ENCODE peak calls at places on chromosomes 6 and 20, in six cellular contexts. W is WTC11; P is Daoy; S is stimulated activated naive B cell treated with anti-CD40 and anti-IgM and Interleukin-4, amounts not matched to agents 10 μg/mL and 1 μg/mL and 100 μg/mL, for 72 hours; K is activated T-helper 1 cell treated with anti-CD3 and anti-CD28 coated beads, Interleukin-12 subunit alpha, Interleukin-12 subunit beta, Interleukin-2, Interleukin-4 antibody, amounts not matched to agents 30 ng/mL and 10 ng/mL and 1 ng/mL, durations not matched to agents 14 hours and 24 hours and 36 hours; E is stimulated activated naive CD4-positive, alpha-beta T cell. D is an unnamed sample.

GRCh38 chr6:14922306-14922705 is 323.6 kb upstream of the JARID2 start:
- DNase-seq in W (peak), P (peak), S (no peak), K (no peak), E (no peak), D (no peak)

GRCh38 chr6:79510707-79511106 is 26.5 kb downstream of the LCA5 start:
- DNase-seq in W (no peak), P (no peak), S (no peak), K (no peak), E (no peak), D (no peak)

GRCh38 chr20:23659989-23660837 is 22.5 kb upstream of the CST3 start:
- DNase-seq in W (no peak), P (no peak), S (no peak), K (no peak), E (no peak), D (no peak)

GRCh38 chr20:63497946-63498935 is 642 bp downstream of the EEF1A2 start:
- DNase-seq in W (peak), P (peak), S (no peak), K (no peak), E (no peak), D (no peak)

GRCh38 chr6:107811591-107812218 is 12.4 kb downstream of the SCML4 start:
- DNase-seq in W (no peak), P (peak), S (no peak), K (no peak), E (no peak), D (no peak)

GRCh38 chr6:170480045-170480714 is 72.9 kb downstream of the PSMB1 start:
- DNase-seq in W (peak), P (no peak), S (no peak), K (no peak), E (no peak), D (no peak)

GRCh38 chr6:134666174-134666573 is 283.7 kb downstream of the ALDH8A1 start:
- DNase-seq in W (no peak), P (no peak), S (no peak), K (no peak), E (no peak), D (no peak)

GRCh38 chr6:41700577-41701347 is 34.6 kb downstream of the TFEB start:
- DNase-seq in W (peak), P (no peak), S (no peak), K (no peak), E (no peak), D (no peak)

GRCh38 chr20:35592339-35592960 is 23.2 kb upstream of the SPAG4 start:
- DNase-seq in W (no peak), P (no peak), S (no peak), K (no peak), E (no peak), D (peak)

GRCh38 chr6:83199865-83200230 is 6.7 kb downstream of the RWDD2A start:
- DNase-seq in W (no peak), P (peak), S (no peak), K (no peak), E (no peak), D (no peak)

GRCh38 chr6:122833229-122833556 is 44.1 kb downstream of the SMPDL3A start:
- DNase-seq in W (no peak), P (peak), S (no peak), K (no peak), E (no peak), D (no peak)

GRCh38 chr6:43120938-43121913 is 45.1 kb downstream of the PTK7 start:
- DNase-seq in W (no peak), P (peak), S (no peak), K (no peak), E (no peak), D (no peak)

GRCh38 chr20:61045091-61045490 is 207.0 kb upstream of the CDH4 start:
- DNase-seq in W (no peak), P (no peak), S (no peak), K (no peak), E (no peak), D (no peak)

GRCh38 chr6:160996316-160996715 is 4.7 kb downstream of the MAP3K4 start:
- DNase-seq in W (no peak), P (no peak), S (no peak), K (no peak), E (no peak), D (no peak)

GRCh38 chr6:134754013-134754690 is 195.7 kb downstream of the ALDH8A1 start:
- DNase-seq in W (no peak), P (no peak), S (no peak), K (no peak), E (no peak), D (no peak)

GRCh38 chr6:8655670-8656454 is 220.5 kb upstream of the SLC35B3 start:
- DNase-seq in W (no peak), P (no peak), S (no peak), K (no peak), E (no peak), D (no peak)

GRCh38 chr20:44017905-44018683 is 103.4 kb downstream of the TOX2 start:
- DNase-seq in W (no peak), P (peak), S (no peak), K (no peak), E (no peak), D (peak)

GRCh38 chr6:13304101-13304500 is 24.2 kb downstream of the TBC1D7 start:
- DNase-seq in W (no peak), P (no peak), S (no peak), K (no peak), E (no peak), D (no peak)

GRCh38 chr6:53888931-53889330 is 94.1 kb downstream of the LRRC1 start:
- DNase-seq in W (no peak), P (no peak), S (no peak), K (no peak), E (no peak), D (no peak)

GRCh38 chr20:34968020-34968775 is 12.5 kb downstream of the MYH7B start:
- DNase-seq in W (no peak), P (no peak), S (no peak), K (no peak), E (no peak), D (no peak)

GRCh38 chr20:50519036-50519780 is 9.0 kb downstream of the PTPN1 start:
- DNase-seq in W (no peak), P (no peak), S (peak), K (peak), E (no peak), D (no peak)

GRCh38 chr6:23963137-23963536 is 162.9 kb upstream of the NRSN1 start:
- DNase-seq in W (no peak), P (no peak), S (no peak), K (no peak), E (no peak), D (no peak)

GRCh38 chr6:168274046-168274952 is 45.3 kb downstream of the DACT2 start:
- DNase-seq in W (no peak), P (no peak), S (no peak), K (no peak), E (no peak), D (no peak)

GRCh38 chr20:36113015-36113414 is 41.5 kb upstream of the EPB41L1 start:
- DNase-seq in W (no peak), P (no peak), S (no peak), K (no peak), E (no peak), D (no peak)

GRCh38 chr6:28709478-28710349 is 184.0 kb downstream of the GPX5 start:
- DNase-seq in W (no peak), P (peak), S (no peak), K (no peak), E (no peak), D (no peak)

GRCh38 chr6:7148100-7148822 is 40.5 kb downstream of the RREB1 start:
- DNase-seq in W (no peak), P (peak), S (no peak), K (no peak), E (no peak), D (no peak)

D was measured in NCI-H187.